ENCODE peak calls at places on chromosomes 6 and 20, in five cellular contexts. A is pancreas; O is stimulated activated CD8-positive, alpha-beta memory T cell treated with anti-CD3 and anti-CD28 coated beads, Interleukin-7, amount 100 ng/mL, for 48 hours; D is NCI-H345; Q is endothelial cell. B is an unnamed sample.

GRCh38 chr6:11606287-11606686 is 68.7 kb downstream of the TMEM170B start:
- DNase-seq in O (no peak), A (no peak), D (no peak), Q (no peak), B (peak)

GRCh38 chr20:25090492-25091429 is 8.8 kb upstream of the VSX1 start:
- DNase-seq in Q (no peak), A (no peak), O (no peak), D (peak), B (no peak)

GRCh38 chr6:51972659-51973058 is 114.8 kb downstream of the PKHD1 start:
- DNase-seq in A (no peak), O (no peak), Q (no peak), D (no peak), B (no peak)

GRCh38 chr6:75532521-75532920 is 38.9 kb upstream of the FILIP1 start:
- DNase-seq in Q (no peak), D (no peak), A (no peak), O (no peak), B (no peak)

GRCh38 chr20:4713401-4713800 is 8.3 kb upstream of the PRND start:
- DNase-seq in A (no peak), Q (no peak), D (no peak), O (no peak), B (no peak)

GRCh38 chr20:35117148-35117547 is 24.5 kb upstream of the TRPC4AP start:
- DNase-seq in O (no peak), D (no peak), A (no peak), Q (no peak), B (no peak)

GRCh38 chr20:10094566-10095173 is 59.9 kb downstream of the ANKEF1 start:
- DNase-seq in D (no peak), A (no peak), Q (no peak), O (no peak), B (no peak)

GRCh38 chr6:6452002-6452401 is 131.5 kb upstream of the F13A1 start:
- DNase-seq in A (no peak), O (no peak), D (no peak), Q (no peak), B (no peak)

GRCh38 chr6:2429032-2429431 is 183.6 kb upstream of the GMDS start:
- DNase-seq in Q (no peak), O (no peak), A (no peak), D (no peak), B (no peak)

GRCh38 chr6:135647521-135647920 is 150.0 kb upstream of the AHI1 start:
- DNase-seq in Q (no peak), O (no peak), D (no peak), A (no peak), B (no peak)

GRCh38 chr6:133505680-133506079 is 264.5 kb downstream of the EYA4 start:
- DNase-seq in D (no peak), Q (no peak), A (no peak), O (no peak), B (no peak)

GRCh38 chr6:33445020-33445676 is 9.2 kb upstream of the ZBTB9 start:
- DNase-seq in Q (no peak), D (no peak), O (no peak), A (no peak), B (no peak)

GRCh38 chr20:36085686-36086267 is 68.8 kb upstream of the EPB41L1 start:
- DNase-seq in O (no peak), A (no peak), Q (no peak), D (no peak), B (no peak)

B was measured in prostate gland.